ENCODE peak calls at places on chromosome 19, in eight cellular contexts. One of them, this sample, is unnamed.

GRCh38 chr19:49058592-49058991 is 1.0 kb upstream of the CGB7 start:
- DNase-seq in neural progenitor cell: peak
- DNase-seq in GM12865: peak
- DNase-seq in cardiac muscle cell: peak
- DNase-seq in left ventricle myocardium inferior: no peak
- DNase-seq in GM06990: no peak
- DNase-seq in tibial nerve: no peak
- DNase-seq in cardiac fibroblast: no peak
- DNase-seq in this sample: peak

GRCh38 chr19:15251010-15251748 is 18.9 kb upstream of the EPHX3 start:
- DNase-seq in neural progenitor cell: no peak
- DNase-seq in GM12865: no peak
- DNase-seq in cardiac muscle cell: peak
- DNase-seq in left ventricle myocardium inferior: no peak
- DNase-seq in GM06990: no peak
- DNase-seq in tibial nerve: no peak
- DNase-seq in cardiac fibroblast: peak
- DNase-seq in this sample: no peak

GRCh38 chr19:28239270-28239669 is 973.7 kb downstream of the UQCRFS1 start:
- DNase-seq in neural progenitor cell: peak
- DNase-seq in GM12865: no peak
- DNase-seq in cardiac muscle cell: peak
- DNase-seq in left ventricle myocardium inferior: no peak
- DNase-seq in GM06990: no peak
- DNase-seq in tibial nerve: no peak
- DNase-seq in cardiac fibroblast: peak
- DNase-seq in this sample: no peak

GRCh38 chr19:13060964-13061927 is 41.4 kb downstream of the LYL1 start:
- DNase-seq in neural progenitor cell: peak
- DNase-seq in GM12865: peak
- DNase-seq in cardiac muscle cell: peak
- DNase-seq in left ventricle myocardium inferior: peak
- DNase-seq in GM06990: peak
- DNase-seq in tibial nerve: peak
- DNase-seq in cardiac fibroblast: peak
- DNase-seq in this sample: peak

GRCh38 chr19:36151144-36152051 is 849 bp downstream of the COX7A1 start:
- DNase-seq in neural progenitor cell: no peak
- DNase-seq in GM12865: no peak
- DNase-seq in cardiac muscle cell: peak
- DNase-seq in left ventricle myocardium inferior: peak
- DNase-seq in GM06990: no peak
- DNase-seq in tibial nerve: peak
- DNase-seq in cardiac fibroblast: peak
- DNase-seq in this sample: peak

GRCh38 chr19:54893406-54893805 is 12.5 kb upstream of the NCR1 start:
- DNase-seq in neural progenitor cell: no peak
- DNase-seq in GM12865: no peak
- DNase-seq in cardiac muscle cell: no peak
- DNase-seq in left ventricle myocardium inferior: no peak
- DNase-seq in GM06990: no peak
- DNase-seq in tibial nerve: no peak
- DNase-seq in cardiac fibroblast: no peak
- DNase-seq in this sample: no peak

GRCh38 chr19:56360841-56361240 is 32.5 kb downstream of the ZNF582 start:
- DNase-seq in neural progenitor cell: no peak
- DNase-seq in GM12865: no peak
- DNase-seq in cardiac muscle cell: no peak
- DNase-seq in left ventricle myocardium inferior: no peak
- DNase-seq in GM06990: no peak
- DNase-seq in tibial nerve: no peak
- DNase-seq in cardiac fibroblast: no peak
- DNase-seq in this sample: no peak

GRCh38 chr19:29520390-29520789 is 5.4 kb upstream of the VSTM2B start:
- DNase-seq in neural progenitor cell: no peak
- DNase-seq in GM12865: no peak
- DNase-seq in cardiac muscle cell: no peak
- DNase-seq in left ventricle myocardium inferior: no peak
- DNase-seq in GM06990: no peak
- DNase-seq in tibial nerve: no peak
- DNase-seq in cardiac fibroblast: no peak
- DNase-seq in this sample: no peak

GRCh38 chr19:50286443-50286842 is 42.7 kb downstream of the KCNC3 start:
- DNase-seq in neural progenitor cell: no peak
- DNase-seq in GM12865: no peak
- DNase-seq in cardiac muscle cell: no peak
- DNase-seq in left ventricle myocardium inferior: no peak
- DNase-seq in GM06990: no peak
- DNase-seq in tibial nerve: no peak
- DNase-seq in cardiac fibroblast: no peak
- DNase-seq in this sample: no peak

GRCh38 chr19:48713041-48713863 is 6.3 kb downstream of the MAMSTR start:
- DNase-seq in neural progenitor cell: peak
- DNase-seq in GM12865: peak
- DNase-seq in cardiac muscle cell: no peak
- DNase-seq in left ventricle myocardium inferior: no peak
- DNase-seq in GM06990: no peak
- DNase-seq in tibial nerve: no peak
- DNase-seq in cardiac fibroblast: peak
- DNase-seq in this sample: no peak

GRCh38 chr19:29563688-29564087 is 37.9 kb downstream of the VSTM2B start:
- DNase-seq in neural progenitor cell: no peak
- DNase-seq in GM12865: no peak
- DNase-seq in cardiac muscle cell: no peak
- DNase-seq in left ventricle myocardium inferior: no peak
- DNase-seq in GM06990: no peak
- DNase-seq in tibial nerve: no peak
- DNase-seq in cardiac fibroblast: no peak
- DNase-seq in this sample: no peak

GRCh38 chr19:55426042-55426441 is 17.1 kb downstream of the SHISA7 start:
- DNase-seq in neural progenitor cell: no peak
- DNase-seq in GM12865: no peak
- DNase-seq in cardiac muscle cell: no peak
- DNase-seq in left ventricle myocardium inferior: no peak
- DNase-seq in GM06990: no peak
- DNase-seq in tibial nerve: no peak
- DNase-seq in cardiac fibroblast: no peak
- DNase-seq in this sample: no peak

GRCh38 chr19:55549500-55550320 is 4.4 kb upstream of the SBK3 start:
- DNase-seq in neural progenitor cell: peak
- DNase-seq in GM12865: no peak
- DNase-seq in cardiac muscle cell: peak
- DNase-seq in left ventricle myocardium inferior: no peak
- DNase-seq in GM06990: no peak
- DNase-seq in tibial nerve: no peak
- DNase-seq in cardiac fibroblast: peak
- DNase-seq in this sample: no peak

GRCh38 chr19:38543286-38543806 is 74.4 kb downstream of the MAP4K1 start:
- DNase-seq in neural progenitor cell: no peak
- DNase-seq in GM12865: no peak
- DNase-seq in cardiac muscle cell: no peak
- DNase-seq in left ventricle myocardium inferior: no peak
- DNase-seq in GM06990: no peak
- DNase-seq in tibial nerve: no peak
- DNase-seq in cardiac fibroblast: no peak
- DNase-seq in this sample: no peak

GRCh38 chr19:38544569-38545315 is 73.0 kb downstream of the MAP4K1 start:
- DNase-seq in neural progenitor cell: peak
- DNase-seq in GM12865: no peak
- DNase-seq in cardiac muscle cell: peak
- DNase-seq in left ventricle myocardium inferior: no peak
- DNase-seq in GM06990: no peak
- DNase-seq in tibial nerve: no peak
- DNase-seq in cardiac fibroblast: peak
- DNase-seq in this sample: no peak

GRCh38 chr19:38545596-38545995 is 72.2 kb downstream of the MAP4K1 start:
- DNase-seq in neural progenitor cell: no peak
- DNase-seq in GM12865: no peak
- DNase-seq in cardiac muscle cell: peak
- DNase-seq in left ventricle myocardium inferior: no peak
- DNase-seq in GM06990: no peak
- DNase-seq in tibial nerve: no peak
- DNase-seq in cardiac fibroblast: peak
- DNase-seq in this sample: no peak

GRCh38 chr19:38542040-38542439 is 75.7 kb downstream of the MAP4K1 start:
- DNase-seq in neural progenitor cell: no peak
- DNase-seq in GM12865: no peak
- DNase-seq in cardiac muscle cell: no peak
- DNase-seq in left ventricle myocardium inferior: no peak
- DNase-seq in GM06990: no peak
- DNase-seq in tibial nerve: no peak
- DNase-seq in cardiac fibroblast: no peak
- DNase-seq in this sample: no peak

DNA sequence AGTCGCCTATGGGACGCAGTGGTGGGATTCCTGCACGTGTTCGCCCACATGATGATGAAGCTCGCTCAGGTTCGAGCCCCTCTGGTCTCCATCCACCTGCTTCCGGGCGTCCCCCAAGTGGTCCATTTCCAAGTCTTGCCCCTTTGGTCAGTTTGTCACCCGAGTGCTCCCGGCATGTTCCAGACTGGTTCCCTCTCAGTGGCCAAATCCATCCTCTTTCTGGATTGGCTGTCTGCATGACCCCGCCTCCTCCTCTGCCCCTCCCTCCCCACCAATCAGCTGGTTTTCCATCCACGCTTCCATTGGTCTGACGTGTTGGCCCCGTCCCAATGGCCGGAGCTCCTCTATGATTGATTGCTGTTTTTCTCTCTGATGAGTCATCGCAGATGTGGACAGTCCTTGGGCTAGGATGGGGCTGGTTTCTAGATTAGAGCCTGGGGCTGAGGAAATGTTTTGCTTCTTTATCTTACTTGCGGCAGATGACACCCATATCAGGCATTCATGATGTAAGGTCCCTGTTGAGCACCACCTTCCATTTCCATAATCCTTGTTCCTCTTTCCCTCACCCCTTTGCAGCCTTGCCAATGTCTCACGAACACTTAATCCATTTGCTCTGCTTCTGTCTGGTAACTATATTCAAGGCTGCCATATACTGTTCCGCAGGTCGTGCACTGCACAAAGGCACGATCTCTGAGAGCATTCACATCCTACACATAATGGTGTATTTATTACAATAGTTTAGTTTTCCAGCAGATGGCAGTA is 73.8 kb downstream of the MAP4K1 start:
- DNase-seq in neural progenitor cell: no peak
- DNase-seq in GM12865: peak
- DNase-seq in cardiac muscle cell: peak
- DNase-seq in left ventricle myocardium inferior: peak
- DNase-seq in GM06990: peak
- DNase-seq in tibial nerve: peak
- DNase-seq in cardiac fibroblast: peak
- DNase-seq in this sample: peak
- TF ChIP-seq CTCF in neural progenitor cell: no peak
- TF ChIP-seq CTCF in GM12865: peak
- TF ChIP-seq CTCF in cardiac muscle cell: no peak
- TF ChIP-seq CTCF in left ventricle myocardium inferior: peak
- TF ChIP-seq CTCF in GM06990: peak
- TF ChIP-seq CTCF in tibial nerve: peak
- TF ChIP-seq CTCF in cardiac fibroblast: no peak
- TF ChIP-seq CTCF in this sample: no peak

GRCh38 chr19:35141627-35142401 is 1.2 kb upstream of the FXYD7 start:
- DNase-seq in neural progenitor cell: peak
- DNase-seq in GM12865: no peak
- DNase-seq in cardiac muscle cell: peak
- DNase-seq in left ventricle myocardium inferior: no peak
- DNase-seq in GM06990: no peak
- DNase-seq in tibial nerve: no peak
- DNase-seq in cardiac fibroblast: no peak
- DNase-seq in this sample: no peak
- TF ChIP-seq CTCF in neural progenitor cell: no peak
- TF ChIP-seq CTCF in GM12865: no peak
- TF ChIP-seq CTCF in cardiac muscle cell: no peak
- TF ChIP-seq CTCF in left ventricle myocardium inferior: no peak
- TF ChIP-seq CTCF in GM06990: no peak
- TF ChIP-seq CTCF in tibial nerve: no peak
- TF ChIP-seq CTCF in cardiac fibroblast: no peak
- TF ChIP-seq CTCF in this sample: no peak

GRCh38 chr19:1554968-1555801 is 12.9 kb downstream of the MEX3D start:
- DNase-seq in neural progenitor cell: no peak
- DNase-seq in GM12865: no peak
- DNase-seq in cardiac muscle cell: no peak
- DNase-seq in left ventricle myocardium inferior: no peak
- DNase-seq in GM06990: no peak
- DNase-seq in tibial nerve: no peak
- DNase-seq in cardiac fibroblast: no peak
- DNase-seq in this sample: no peak
- TF ChIP-seq CTCF in neural progenitor cell: no peak
- TF ChIP-seq CTCF in GM12865: no peak
- TF ChIP-seq CTCF in cardiac muscle cell: no peak
- TF ChIP-seq CTCF in left ventricle myocardium inferior: no peak
- TF ChIP-seq CTCF in GM06990: no peak
- TF ChIP-seq CTCF in tibial nerve: no peak
- TF ChIP-seq CTCF in cardiac fibroblast: no peak
- TF ChIP-seq CTCF in this sample: no peak

DNA sequence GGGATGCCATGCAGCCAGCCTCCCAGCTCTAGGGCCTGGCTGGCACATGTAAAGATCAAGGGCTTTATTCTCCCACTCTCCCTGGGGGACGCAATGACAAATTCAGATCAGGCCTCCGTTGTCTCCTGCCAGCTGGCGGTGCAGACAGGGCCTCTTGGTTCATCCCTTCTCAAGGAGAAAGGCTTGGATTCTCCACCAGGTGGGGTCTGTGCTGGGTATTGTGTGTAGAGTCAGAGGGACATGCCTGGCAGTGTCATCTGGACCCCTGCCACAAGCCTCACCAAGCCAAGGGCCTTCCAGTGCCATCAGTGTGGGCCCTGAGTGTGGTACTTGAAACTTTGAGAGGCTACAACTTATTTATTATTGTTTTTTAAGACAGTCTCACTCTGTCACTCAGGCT is 8.4 kb upstream of the PTPRS start:
- DNase-seq in neural progenitor cell: peak
- DNase-seq in GM12865: no peak
- DNase-seq in cardiac muscle cell: no peak
- DNase-seq in left ventricle myocardium inferior: no peak
- DNase-seq in GM06990: no peak
- DNase-seq in tibial nerve: no peak
- DNase-seq in cardiac fibroblast: no peak
- DNase-seq in this sample: no peak
- TF ChIP-seq CTCF in neural progenitor cell: peak
- TF ChIP-seq CTCF in GM12865: no peak
- TF ChIP-seq CTCF in cardiac muscle cell: peak
- TF ChIP-seq CTCF in left ventricle myocardium inferior: no peak
- TF ChIP-seq CTCF in GM06990: no peak
- TF ChIP-seq CTCF in tibial nerve: no peak
- TF ChIP-seq CTCF in cardiac fibroblast: no peak
- TF ChIP-seq CTCF in this sample: no peak

GRCh38 chr19:43662487-43662886 is 7.5 kb downstream of the PLAUR start:
- DNase-seq in neural progenitor cell: peak
- DNase-seq in GM12865: no peak
- DNase-seq in cardiac muscle cell: peak
- DNase-seq in left ventricle myocardium inferior: no peak
- DNase-seq in GM06990: no peak
- DNase-seq in tibial nerve: no peak
- DNase-seq in cardiac fibroblast: peak
- DNase-seq in this sample: no peak
- TF ChIP-seq CTCF in neural progenitor cell: peak
- TF ChIP-seq CTCF in GM12865: no peak
- TF ChIP-seq CTCF in cardiac muscle cell: peak
- TF ChIP-seq CTCF in left ventricle myocardium inferior: peak
- TF ChIP-seq CTCF in GM06990: no peak
- TF ChIP-seq CTCF in tibial nerve: no peak
- TF ChIP-seq CTCF in cardiac fibroblast: peak
- TF ChIP-seq CTCF in this sample: no peak

GRCh38 chr19:31356587-31357314 is 7.5 kb upstream of the TSHZ3 start:
- DNase-seq in neural progenitor cell: peak
- DNase-seq in GM12865: no peak
- DNase-seq in cardiac muscle cell: no peak
- DNase-seq in left ventricle myocardium inferior: peak
- DNase-seq in GM06990: no peak
- DNase-seq in tibial nerve: no peak
- DNase-seq in cardiac fibroblast: no peak
- DNase-seq in this sample: no peak
- TF ChIP-seq CTCF in neural progenitor cell: peak
- TF ChIP-seq CTCF in GM12865: no peak
- TF ChIP-seq CTCF in cardiac muscle cell: peak
- TF ChIP-seq CTCF in left ventricle myocardium inferior: peak
- TF ChIP-seq CTCF in GM06990: no peak
- TF ChIP-seq CTCF in tibial nerve: peak
- TF ChIP-seq CTCF in cardiac fibroblast: peak
- TF ChIP-seq CTCF in this sample: no peak

This sample was measured in GM13977.